ENCODE peak calls at places on chromosomes 6 and 20, in four cellular contexts. One of them, this sample, is unnamed.
A peak's percentile ranks its signal among the peaks of the same experiment; 100 is the strongest.

GRCh38 chr6:38284772-38285406 is 354.8 kb downstream of the BTBD9 start:
- DNase-seq in tibial nerve: no peak
- DNase-seq in H9: no peak
- DNase-seq in breast epithelium: no peak
- DNase-seq in this sample: no peak

GRCh38 chr6:37019065-37019450 is 13.6 kb downstream of the FGD2 start:
- DNase-seq in tibial nerve: no peak
- DNase-seq in H9: no peak
- DNase-seq in breast epithelium: peak; percentile 79
- DNase-seq in this sample: no peak

GRCh38 chr6:125793280-125793679 is 2.5 kb downstream of the NCOA7 start:
- DNase-seq in tibial nerve: no peak
- DNase-seq in H9: no peak
- DNase-seq in breast epithelium: no peak
- DNase-seq in this sample: peak; percentile 56

GRCh38 chr20:32526125-32526524 is 59.0 kb downstream of the NOL4L start:
- DNase-seq in tibial nerve: no peak
- DNase-seq in H9: no peak
- DNase-seq in breast epithelium: no peak
- DNase-seq in this sample: no peak

GRCh38 chr6:67757465-67758033 is 877.5 kb upstream of the ADGRB3 start:
- DNase-seq in tibial nerve: no peak
- DNase-seq in H9: no peak
- DNase-seq in breast epithelium: no peak
- DNase-seq in this sample: no peak

GRCh38 chr20:35899064-35899463 is 55.2 kb downstream of the SCAND1 start:
- DNase-seq in tibial nerve: no peak
- DNase-seq in H9: no peak
- DNase-seq in breast epithelium: no peak
- DNase-seq in this sample: no peak

GRCh38 chr6:74137910-74138309 is 441.9 kb downstream of the CD109 start:
- DNase-seq in tibial nerve: no peak
- DNase-seq in H9: no peak
- DNase-seq in breast epithelium: no peak
- DNase-seq in this sample: peak; percentile 3

GRCh38 chr20:47964174-47964573 is 178.9 kb upstream of the SULF2 start:
- DNase-seq in tibial nerve: no peak
- DNase-seq in H9: no peak
- DNase-seq in breast epithelium: no peak
- DNase-seq in this sample: peak; percentile 14

GRCh38 chr6:54813901-54814300 is 32.7 kb upstream of the FAM83B start:
- DNase-seq in tibial nerve: no peak
- DNase-seq in H9: no peak
- DNase-seq in breast epithelium: no peak
- DNase-seq in this sample: no peak

GRCh38 chr20:10970109-10970508 is 296.3 kb upstream of the JAG1 start:
- DNase-seq in tibial nerve: no peak
- DNase-seq in H9: no peak
- DNase-seq in breast epithelium: no peak
- DNase-seq in this sample: no peak

GRCh38 chr20:50226093-50226974 is 35.7 kb downstream of the CEBPB start:
- DNase-seq in tibial nerve: peak; percentile 61
- DNase-seq in H9: no peak
- DNase-seq in breast epithelium: no peak
- DNase-seq in this sample: no peak

GRCh38 chr6:127266892-127267741 is 453 bp downstream of the RNF146 start:
- DNase-seq in tibial nerve: peak; percentile 25
- DNase-seq in H9: peak; percentile 72
- DNase-seq in breast epithelium: peak; percentile 22
- DNase-seq in this sample: peak; percentile 61

GRCh38 chr6:5851261-5851757 is 155.4 kb downstream of the NRN1 start:
- DNase-seq in tibial nerve: no peak
- DNase-seq in H9: peak; percentile 91
- DNase-seq in breast epithelium: no peak
- DNase-seq in this sample: peak; percentile 91

GRCh38 chr6:41604006-41604405 is 34.3 kb upstream of the MDFI start:
- DNase-seq in tibial nerve: no peak
- DNase-seq in H9: no peak
- DNase-seq in breast epithelium: no peak
- DNase-seq in this sample: no peak

GRCh38 chr20:46965477-46965876 is 70.8 kb downstream of the EYA2 start:
- DNase-seq in tibial nerve: no peak
- DNase-seq in H9: no peak
- DNase-seq in breast epithelium: peak; percentile 64
- DNase-seq in this sample: no peak

GRCh38 chr20:50464725-50465650 is 45.2 kb upstream of the PTPN1 start:
- DNase-seq in tibial nerve: no peak
- DNase-seq in H9: no peak
- DNase-seq in breast epithelium: no peak
- DNase-seq in this sample: no peak

GRCh38 chr6:155001482-155001881 is 6.4 kb downstream of the TIAM2 start:
- DNase-seq in tibial nerve: no peak
- DNase-seq in H9: no peak
- DNase-seq in breast epithelium: no peak
- DNase-seq in this sample: no peak

GRCh38 chr20:58650181-58650775 is 805 bp upstream of the STX16 start:
- DNase-seq in tibial nerve: peak; percentile 29
- DNase-seq in H9: peak; percentile 44
- DNase-seq in breast epithelium: no peak
- DNase-seq in this sample: peak; percentile 68

GRCh38 chr6:111175135-111175534 is 87.8 kb downstream of the SLC16A10 start:
- DNase-seq in tibial nerve: no peak
- DNase-seq in H9: no peak
- DNase-seq in breast epithelium: no peak
- DNase-seq in this sample: no peak

GRCh38 chr20:22805219-22805618 is 220.8 kb upstream of the FOXA2 start:
- DNase-seq in tibial nerve: no peak
- DNase-seq in H9: peak; percentile 40
- DNase-seq in breast epithelium: no peak
- DNase-seq in this sample: peak; percentile 42

GRCh38 chr6:117354671-117355070 is 71.1 kb downstream of the ROS1 start:
- DNase-seq in tibial nerve: no peak
- DNase-seq in H9: no peak
- DNase-seq in breast epithelium: no peak
- DNase-seq in this sample: no peak

GRCh38 chr6:139119553-139119952 is 15.3 kb upstream of the HECA start:
- DNase-seq in tibial nerve: no peak
- DNase-seq in H9: no peak
- DNase-seq in breast epithelium: no peak
- DNase-seq in this sample: no peak

GRCh38 chr6:160454303-160454702 is 106.1 kb downstream of the SLC22A3 start:
- DNase-seq in tibial nerve: no peak
- DNase-seq in H9: no peak
- DNase-seq in breast epithelium: no peak
- DNase-seq in this sample: no peak

GRCh38 chr6:43878823-43879495 is 108.9 kb downstream of the VEGFA start:
- DNase-seq in tibial nerve: no peak
- DNase-seq in H9: no peak
- DNase-seq in breast epithelium: peak; percentile 28
- DNase-seq in this sample: no peak

GRCh38 chr6:10451828-10452509 is 37.1 kb upstream of the TFAP2A start:
- DNase-seq in tibial nerve: no peak
- DNase-seq in H9: no peak
- DNase-seq in breast epithelium: peak; percentile 89
- DNase-seq in this sample: peak; percentile 25

GRCh38 chr20:43563991-43564390 is 5.2 kb downstream of the SGK2 start:
- DNase-seq in tibial nerve: no peak
- DNase-seq in H9: no peak
- DNase-seq in breast epithelium: no peak
- DNase-seq in this sample: no peak

GRCh38 chr20:18794428-18794787 is 19.2 kb upstream of the SCP2D1 start:
- DNase-seq in tibial nerve: no peak
- DNase-seq in H9: no peak
- DNase-seq in breast epithelium: no peak
- DNase-seq in this sample: no peak

GRCh38 chr6:145071836-145072235 is 663.5 kb downstream of the EPM2A start:
- DNase-seq in tibial nerve: no peak
- DNase-seq in H9: no peak
- DNase-seq in breast epithelium: no peak
- DNase-seq in this sample: no peak

GRCh38 chr6:12572884-12573824 is 143.4 kb upstream of the PHACTR1 start:
- DNase-seq in tibial nerve: no peak
- DNase-seq in H9: peak; percentile 39
- DNase-seq in breast epithelium: peak; percentile 35
- DNase-seq in this sample: peak; percentile 61

GRCh38 chr6:138765896-138766487 is 7.6 kb upstream of the CCDC28A start:
- DNase-seq in tibial nerve: peak; percentile 22
- DNase-seq in H9: no peak
- DNase-seq in breast epithelium: no peak
- DNase-seq in this sample: peak; percentile 60

GRCh38 chr6:109182590-109182989 is 87.3 kb downstream of the CEP57L1 start:
- DNase-seq in tibial nerve: no peak
- DNase-seq in H9: no peak
- DNase-seq in breast epithelium: no peak
- DNase-seq in this sample: no peak

GRCh38 chr6:150857062-150857905 is 8.2 kb upstream of the MTHFD1L start:
- DNase-seq in tibial nerve: no peak
- DNase-seq in H9: no peak
- DNase-seq in breast epithelium: peak; percentile 42
- DNase-seq in this sample: no peak

GRCh38 chr6:6656287-6656686 is 67.8 kb downstream of the LY86 start:
- DNase-seq in tibial nerve: no peak
- DNase-seq in H9: no peak
- DNase-seq in breast epithelium: no peak
- DNase-seq in this sample: no peak

GRCh38 chr20:36644032-36644712 is 1.8 kb downstream of the SLA2 start:
- DNase-seq in tibial nerve: no peak
- DNase-seq in H9: no peak
- DNase-seq in breast epithelium: no peak
- DNase-seq in this sample: no peak

GRCh38 chr20:34250005-34250404 is 8.8 kb downstream of the ASIP start:
- DNase-seq in tibial nerve: no peak
- DNase-seq in H9: no peak
- DNase-seq in breast epithelium: no peak
- DNase-seq in this sample: no peak

GRCh38 chr6:33013608-33014007 is 4.2 kb upstream of the HLA-DOA start:
- DNase-seq in tibial nerve: no peak
- DNase-seq in H9: no peak
- DNase-seq in breast epithelium: no peak
- DNase-seq in this sample: peak; percentile 17
- H3K27me3 ChIP-seq in tibial nerve: peaks cover 24% of the 10 kb centered on the region
- H3K27me3 ChIP-seq in H9: no peaks in the 10 kb centered on the region
- H3K27me3 ChIP-seq in breast epithelium: peaks cover 4% of the 10 kb centered on the region
- H3K27me3 ChIP-seq in this sample: no peaks in the 10 kb centered on the region

DNA sequence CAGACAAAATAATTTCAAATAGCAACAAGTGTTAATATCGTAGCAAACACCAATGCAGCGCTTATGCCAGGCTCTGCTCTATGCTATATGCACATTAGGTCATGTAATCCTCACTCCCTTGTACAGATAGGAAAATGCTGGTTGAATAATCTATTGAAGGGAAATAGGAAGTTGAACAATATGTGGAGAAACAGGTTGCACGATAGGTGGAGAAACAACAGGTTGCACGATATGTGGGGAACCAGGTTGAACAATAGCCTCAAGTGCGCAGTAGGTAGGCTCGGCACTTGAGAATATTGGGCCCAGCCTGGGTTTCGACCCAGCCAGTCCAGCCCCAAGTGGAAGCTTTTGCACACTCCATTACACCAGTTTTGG is 91.1 kb upstream of the SIRPA start:
- DNase-seq in tibial nerve: no peak
- DNase-seq in H9: no peak
- DNase-seq in breast epithelium: no peak
- DNase-seq in this sample: no peak
- H3K27me3 ChIP-seq in tibial nerve: peaks cover 5% of the 10 kb centered on the region
- H3K27me3 ChIP-seq in H9: peaks cover 8% of the 10 kb centered on the region
- H3K27me3 ChIP-seq in breast epithelium: no peaks in the 10 kb centered on the region
- H3K27me3 ChIP-seq in this sample: peaks cover 43% of the 10 kb centered on the region

GRCh38 chr6:35071347-35071994 is 69.7 kb downstream of the TCP11 start:
- DNase-seq in tibial nerve: no peak
- DNase-seq in H9: no peak
- DNase-seq in breast epithelium: no peak
- DNase-seq in this sample: peak; percentile 66
- H3K27me3 ChIP-seq in tibial nerve: no peaks in the 10 kb centered on the region
- H3K27me3 ChIP-seq in H9: no peaks in the 10 kb centered on the region
- H3K27me3 ChIP-seq in breast epithelium: no peaks in the 10 kb centered on the region
- H3K27me3 ChIP-seq in this sample: no peaks in the 10 kb centered on the region

DNA sequence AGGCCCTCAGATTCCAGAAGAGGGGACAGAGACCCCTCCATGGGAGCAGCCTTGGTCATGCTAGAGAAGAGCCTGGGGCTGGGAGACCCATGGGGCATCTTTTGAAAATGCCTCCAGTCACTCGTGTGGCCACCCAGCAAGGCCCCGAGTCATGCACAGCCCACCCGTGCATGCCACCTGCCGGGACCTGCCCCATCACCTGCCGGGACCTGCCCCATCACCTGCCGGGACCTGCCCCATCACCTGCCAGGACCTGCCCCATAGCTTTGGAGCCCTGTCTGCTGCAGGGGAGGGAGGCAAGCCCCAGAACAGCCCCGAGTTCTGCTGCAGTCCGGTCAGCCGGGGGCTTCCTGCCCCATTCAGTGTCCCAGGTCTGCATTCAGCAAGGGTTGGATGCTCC is 37.5 kb upstream of the SLCO4A1 start:
- DNase-seq in tibial nerve: no peak
- DNase-seq in H9: no peak
- DNase-seq in breast epithelium: no peak
- DNase-seq in this sample: no peak
- H3K27me3 ChIP-seq in tibial nerve: peaks cover 36% of the 10 kb centered on the region
- H3K27me3 ChIP-seq in H9: no peaks in the 10 kb centered on the region
- H3K27me3 ChIP-seq in breast epithelium: peaks cover 5% of the 10 kb centered on the region
- H3K27me3 ChIP-seq in this sample: no peaks in the 10 kb centered on the region

GRCh38 chr20:3242167-3242692 is 3.2 kb upstream of the SLC4A11 start:
- DNase-seq in tibial nerve: no peak
- DNase-seq in H9: no peak
- DNase-seq in breast epithelium: no peak
- DNase-seq in this sample: no peak
- H3K27me3 ChIP-seq in tibial nerve: peaks cover 44% of the 10 kb centered on the region
- H3K27me3 ChIP-seq in H9: peaks cover 14% of the 10 kb centered on the region
- H3K27me3 ChIP-seq in breast epithelium: peaks cover 4% of the 10 kb centered on the region
- H3K27me3 ChIP-seq in this sample: peaks cover 45% of the 10 kb centered on the region

DNA sequence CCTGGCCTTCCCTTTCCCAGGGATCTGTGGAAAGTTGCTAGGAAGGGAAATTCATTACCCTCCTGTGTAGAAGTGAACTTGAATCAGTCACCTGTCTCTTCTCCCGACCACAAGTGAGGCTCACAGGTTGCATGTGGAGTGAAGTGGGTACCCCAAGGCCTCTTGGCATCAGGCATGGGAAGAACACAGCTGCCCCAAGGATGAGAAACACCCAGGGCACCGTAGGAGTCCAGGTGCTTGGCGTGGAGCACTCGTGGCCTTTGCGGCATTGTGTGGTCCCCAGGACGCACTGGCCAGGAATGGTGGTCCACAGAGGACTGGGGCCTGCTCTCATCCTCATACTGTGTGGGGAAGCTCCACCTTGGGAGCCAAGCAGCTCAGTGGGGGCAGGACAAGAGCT is 47.5 kb upstream of the VSX1 start:
- DNase-seq in tibial nerve: no peak
- DNase-seq in H9: no peak
- DNase-seq in breast epithelium: no peak
- DNase-seq in this sample: no peak
- H3K27me3 ChIP-seq in tibial nerve: no peaks in the 10 kb centered on the region
- H3K27me3 ChIP-seq in H9: no peaks in the 10 kb centered on the region
- H3K27me3 ChIP-seq in breast epithelium: no peaks in the 10 kb centered on the region
- H3K27me3 ChIP-seq in this sample: no peaks in the 10 kb centered on the region